ENCODE peak calls at places on chromosomes 16 and 17, in nine cellular contexts. O, L, Z, S, N, X, Q, W and E are unnamed samples.
A peak's percentile ranks its signal among the peaks of the same experiment; 100 is the strongest.

GRCh38 chr16:30757316-30757715 is 4.5 kb downstream of the CFAP119 start:
- DNase-seq in O (no peak), L (no peak), Z (no peak), S (no peak), N (no peak), X (no peak), Q (no peak), W (no peak), E (no peak)

GRCh38 chr17:41785091-41785875 is 1.2 kb downstream of the JUP start:
- DNase-seq in O (no peak), L (no peak), Z (no peak), S (no peak), N (peak; percentile 11), X (no peak), Q (peak; percentile 44), W (no peak), E (peak; percentile 64)

GRCh38 chr16:58474296-58474695 is 25.6 kb upstream of the NDRG4 start:
- DNase-seq in O (no peak), L (no peak), Z (no peak), S (no peak), N (no peak), X (no peak), Q (no peak), W (no peak), E (no peak)

GRCh38 chr16:54425068-54425467 is 138.5 kb upstream of the IRX3 start:
- DNase-seq in O (no peak), L (no peak), Z (no peak), S (no peak), N (no peak), X (no peak), Q (no peak), W (no peak), E (no peak)

GRCh38 chr16:67150833-67151396 is at the start of gene B3GNT9:
- DNase-seq in O (no peak), L (peak; percentile 50), Z (peak; percentile 83), S (no peak), N (no peak), X (peak; percentile 92), Q (peak; percentile 72), W (peak; percentile 66), E (peak; percentile 74)

GRCh38 chr17:35901776-35902175 is 21.6 kb upstream of the CCL5 start:
- DNase-seq in O (no peak), L (no peak), Z (no peak), S (no peak), N (no peak), X (no peak), Q (no peak), W (no peak), E (no peak)

GRCh38 chr16:67163164-67163902 is 1.2 kb upstream of the HSF4 start:
- DNase-seq in O (peak; percentile 19), L (no peak), Z (peak; percentile 42), S (no peak), N (no peak), X (no peak), Q (no peak), W (no peak), E (peak; percentile 74)

GRCh38 chr17:82440991-82441627 is 9.4 kb downstream of the CYBC1 start:
- DNase-seq in O (no peak), L (peak; percentile 43), Z (no peak), S (no peak), N (no peak), X (no peak), Q (no peak), W (no peak), E (peak; percentile 50)

GRCh38 chr17:18225562-18226283 is at the start of gene LLGL1:
- DNase-seq in O (no peak), L (no peak), Z (no peak), S (no peak), N (no peak), X (peak; percentile 41), Q (no peak), W (no peak), E (no peak)

GRCh38 chr16:29972500-29972899 is 1.2 kb upstream of the TAOK2 start:
- DNase-seq in O (no peak), L (no peak), Z (no peak), S (no peak), N (no peak), X (no peak), Q (no peak), W (no peak), E (no peak)

GRCh38 chr17:17713839-17714238 is 32.6 kb downstream of the RAI1 start:
- DNase-seq in O (no peak), L (no peak), Z (no peak), S (no peak), N (no peak), X (peak; percentile 78), Q (no peak), W (peak; percentile 49), E (no peak)

GRCh38 chr16:56195151-56195550 is 3.9 kb downstream of the GNAO1 start:
- DNase-seq in O (no peak), L (no peak), Z (no peak), S (no peak), N (peak; percentile 6), X (no peak), Q (no peak), W (no peak), E (no peak)

GRCh38 chr17:43832976-43833829 is at the start of gene MPP3:
- DNase-seq in O (peak; percentile 51), L (peak; percentile 80), Z (peak; percentile 86), S (peak; percentile 84), N (peak; percentile 91), X (peak; percentile 95), Q (peak; percentile 80), W (peak; percentile 38), E (peak; percentile 77)

GRCh38 chr17:56629450-56630187 is 36.1 kb downstream of the NOG start:
- DNase-seq in O (no peak), L (no peak), Z (peak; percentile 78), S (no peak), N (peak; percentile 71), X (peak; percentile 60), Q (no peak), W (no peak), E (no peak)

GRCh38 chr17:72606656-72607055 is 485.8 kb downstream of the SLC39A11 start:
- DNase-seq in O (no peak), L (no peak), Z (no peak), S (no peak), N (no peak), X (no peak), Q (no peak), W (no peak), E (no peak)

GRCh38 chr17:31559647-31560501 is 168.4 kb downstream of the RAB11FIP4 start:
- DNase-seq in O (no peak), L (no peak), Z (peak; percentile 70), S (no peak), N (no peak), X (no peak), Q (no peak), W (no peak), E (no peak)

GRCh38 chr17:69779378-69780214 is 295.4 kb upstream of the KCNJ16 start:
- DNase-seq in O (no peak), L (no peak), Z (no peak), S (no peak), N (peak; percentile 91), X (peak; percentile 29), Q (no peak), W (no peak), E (no peak)

GRCh38 chr17:40178021-40178601 is 841 bp downstream of the RAPGEFL1 start:
- DNase-seq in O (no peak), L (no peak), Z (no peak), S (no peak), N (no peak), X (no peak), Q (peak; percentile 37), W (no peak), E (no peak)

GRCh38 chr17:17778308-17779014 is 58.3 kb downstream of the SREBF1 start:
- DNase-seq in O (no peak), L (no peak), Z (no peak), S (no peak), N (no peak), X (no peak), Q (peak; percentile 63), W (peak; percentile 54), E (no peak)

GRCh38 chr16:11405331-11406176 is 60.3 kb downstream of the RMI2 start:
- DNase-seq in O (peak; percentile 14), L (no peak), Z (peak; percentile 52), S (no peak), N (peak; percentile 52), X (peak; percentile 60), Q (peak; percentile 33), W (no peak), E (no peak)

GRCh38 chr17:49061524-49061943 is 64.3 kb downstream of the IGF2BP1 start:
- DNase-seq in O (no peak), L (no peak), Z (peak; percentile 24), S (no peak), N (no peak), X (peak; percentile 20), Q (no peak), W (no peak), E (no peak)

GRCh38 chr16:87724490-87725291 is 41.1 kb downstream of the KLHDC4 start:
- DNase-seq in O (no peak), L (no peak), Z (no peak), S (no peak), N (no peak), X (no peak), Q (peak; percentile 19), W (no peak), E (no peak)

GRCh38 chr16:4870138-4870671 is 22.9 kb downstream of the UBN1 start:
- DNase-seq in O (no peak), L (no peak), Z (no peak), S (no peak), N (no peak), X (no peak), Q (no peak), W (peak; percentile 73), E (no peak)

GRCh38 chr16:68734782-68735181 is 2.3 kb upstream of the CDH1 start:
- DNase-seq in O (no peak), L (no peak), Z (no peak), S (no peak), N (no peak), X (no peak), Q (no peak), W (no peak), E (no peak)

GRCh38 chr16:66382966-66383299 is 16.4 kb downstream of the CDH5 start:
- DNase-seq in O (no peak), L (no peak), Z (peak; percentile 96), S (peak; percentile 43), N (peak; percentile 85), X (peak; percentile 53), Q (no peak), W (no peak), E (no peak)

GRCh38 chr16:31874354-31875111 is 926 bp downstream of the ZNF267 start:
- DNase-seq in O (no peak), L (peak; percentile 1), Z (peak; percentile 72), S (peak; percentile 51), N (peak; percentile 50), X (peak; percentile 34), Q (no peak), W (no peak), E (peak; percentile 18)

GRCh38 chr16:85798901-85799496 is 345 bp downstream of the EMC8 start:
- DNase-seq in O (peak; percentile 26), L (peak; percentile 11), Z (peak; percentile 64), S (no peak), N (no peak), X (peak; percentile 78), Q (peak; percentile 24), W (no peak), E (no peak)

GRCh38 chr16:10497132-10498088 is 83.0 kb downstream of the EMP2 start:
- DNase-seq in O (no peak), L (no peak), Z (no peak), S (peak; percentile 25), N (no peak), X (no peak), Q (no peak), W (no peak), E (no peak)

GRCh38 chr17:55587608-55588139 is 76.4 kb upstream of the SMIM36 start:
- DNase-seq in O (no peak), L (no peak), Z (no peak), S (no peak), N (no peak), X (no peak), Q (no peak), W (no peak), E (no peak)

GRCh38 chr17:63452979-63453551 is 7.0 kb upstream of the CYB561 start:
- DNase-seq in O (no peak), L (no peak), Z (no peak), S (no peak), N (no peak), X (no peak), Q (no peak), W (no peak), E (no peak)

GRCh38 chr16:84965428-84966149 is 45.7 kb downstream of the ZDHHC7 start:
- DNase-seq in O (no peak), L (no peak), Z (no peak), S (no peak), N (no peak), X (no peak), Q (no peak), W (no peak), E (no peak)